ENCODE peak calls at places on chromosomes 7 and 10, in seven cellular contexts. One of them, this sample, is unnamed.

GRCh38 chr7:45085619-45086200 is 3.1 kb downstream of the NACAD start:
- DNase-seq in GM12864: no peak
- DNase-seq in activated CD8-positive, alpha-beta memory T cell treated with anti-CD3 and anti-CD28 coated beads for 24 hours: no peak
- DNase-seq in C1 segment of cervical spinal cord: no peak
- DNase-seq in Daoy: no peak
- DNase-seq in effector memory CD4-positive, alpha-beta T cell: no peak
- DNase-seq in stimulated activated CD8-positive, alpha-beta memory T cell treated with anti-CD3 and anti-CD28 coated beads, Interleukin-12 subunit alpha, Interleukin-12 subunit beta, amount 100 ng/mL, for 4 hours: no peak
- DNase-seq in this sample: no peak

GRCh38 chr7:8112685-8113084 is 144.1 kb downstream of the GLCCI1 start:
- DNase-seq in GM12864: no peak
- DNase-seq in activated CD8-positive, alpha-beta memory T cell treated with anti-CD3 and anti-CD28 coated beads for 24 hours: no peak
- DNase-seq in C1 segment of cervical spinal cord: no peak
- DNase-seq in Daoy: no peak
- DNase-seq in effector memory CD4-positive, alpha-beta T cell: no peak
- DNase-seq in stimulated activated CD8-positive, alpha-beta memory T cell treated with anti-CD3 and anti-CD28 coated beads, Interleukin-12 subunit alpha, Interleukin-12 subunit beta, amount 100 ng/mL, for 4 hours: no peak
- DNase-seq in this sample: no peak

GRCh38 chr7:141585592-141586510 is 34.6 kb downstream of the AGK start:
- DNase-seq in GM12864: peak; percentile 53
- DNase-seq in activated CD8-positive, alpha-beta memory T cell treated with anti-CD3 and anti-CD28 coated beads for 24 hours: no peak
- DNase-seq in C1 segment of cervical spinal cord: no peak
- DNase-seq in Daoy: peak; percentile 84
- DNase-seq in effector memory CD4-positive, alpha-beta T cell: no peak
- DNase-seq in stimulated activated CD8-positive, alpha-beta memory T cell treated with anti-CD3 and anti-CD28 coated beads, Interleukin-12 subunit alpha, Interleukin-12 subunit beta, amount 100 ng/mL, for 4 hours: no peak
- DNase-seq in this sample: peak; percentile 24

GRCh38 chr7:100568936-100569844 is 4.5 kb downstream of the SAP25 start:
- DNase-seq in GM12864: no peak
- DNase-seq in activated CD8-positive, alpha-beta memory T cell treated with anti-CD3 and anti-CD28 coated beads for 24 hours: peak; percentile 80
- DNase-seq in C1 segment of cervical spinal cord: peak; percentile 74
- DNase-seq in Daoy: peak; percentile 86
- DNase-seq in effector memory CD4-positive, alpha-beta T cell: no peak
- DNase-seq in stimulated activated CD8-positive, alpha-beta memory T cell treated with anti-CD3 and anti-CD28 coated beads, Interleukin-12 subunit alpha, Interleukin-12 subunit beta, amount 100 ng/mL, for 4 hours: no peak
- DNase-seq in this sample: peak; percentile 79

GRCh38 chr7:480531-481218 is 39.0 kb downstream of the PDGFA start:
- DNase-seq in GM12864: no peak
- DNase-seq in activated CD8-positive, alpha-beta memory T cell treated with anti-CD3 and anti-CD28 coated beads for 24 hours: no peak
- DNase-seq in C1 segment of cervical spinal cord: no peak
- DNase-seq in Daoy: no peak
- DNase-seq in effector memory CD4-positive, alpha-beta T cell: no peak
- DNase-seq in stimulated activated CD8-positive, alpha-beta memory T cell treated with anti-CD3 and anti-CD28 coated beads, Interleukin-12 subunit alpha, Interleukin-12 subunit beta, amount 100 ng/mL, for 4 hours: no peak
- DNase-seq in this sample: no peak

GRCh38 chr7:28473567-28474266 is 61.4 kb downstream of the CREB5 start:
- DNase-seq in GM12864: no peak
- DNase-seq in activated CD8-positive, alpha-beta memory T cell treated with anti-CD3 and anti-CD28 coated beads for 24 hours: no peak
- DNase-seq in C1 segment of cervical spinal cord: no peak
- DNase-seq in Daoy: no peak
- DNase-seq in effector memory CD4-positive, alpha-beta T cell: no peak
- DNase-seq in stimulated activated CD8-positive, alpha-beta memory T cell treated with anti-CD3 and anti-CD28 coated beads, Interleukin-12 subunit alpha, Interleukin-12 subunit beta, amount 100 ng/mL, for 4 hours: no peak
- DNase-seq in this sample: no peak

GRCh38 chr7:150631084-150631824 is 931 bp downstream of the GIMAP6 start:
- DNase-seq in GM12864: no peak
- DNase-seq in activated CD8-positive, alpha-beta memory T cell treated with anti-CD3 and anti-CD28 coated beads for 24 hours: peak; percentile 78
- DNase-seq in C1 segment of cervical spinal cord: no peak
- DNase-seq in Daoy: no peak
- DNase-seq in effector memory CD4-positive, alpha-beta T cell: no peak
- DNase-seq in stimulated activated CD8-positive, alpha-beta memory T cell treated with anti-CD3 and anti-CD28 coated beads, Interleukin-12 subunit alpha, Interleukin-12 subunit beta, amount 100 ng/mL, for 4 hours: no peak
- DNase-seq in this sample: no peak

GRCh38 chr10:13960603-13961002 is 370.1 kb downstream of the FRMD4A start:
- DNase-seq in GM12864: no peak
- DNase-seq in activated CD8-positive, alpha-beta memory T cell treated with anti-CD3 and anti-CD28 coated beads for 24 hours: no peak
- DNase-seq in C1 segment of cervical spinal cord: no peak
- DNase-seq in Daoy: peak; percentile 32
- DNase-seq in effector memory CD4-positive, alpha-beta T cell: no peak
- DNase-seq in stimulated activated CD8-positive, alpha-beta memory T cell treated with anti-CD3 and anti-CD28 coated beads, Interleukin-12 subunit alpha, Interleukin-12 subunit beta, amount 100 ng/mL, for 4 hours: no peak
- DNase-seq in this sample: no peak

GRCh38 chr10:32059472-32059871 is 3.2 kb upstream of the KIF5B start:
- DNase-seq in GM12864: no peak
- DNase-seq in activated CD8-positive, alpha-beta memory T cell treated with anti-CD3 and anti-CD28 coated beads for 24 hours: no peak
- DNase-seq in C1 segment of cervical spinal cord: no peak
- DNase-seq in Daoy: no peak
- DNase-seq in effector memory CD4-positive, alpha-beta T cell: no peak
- DNase-seq in stimulated activated CD8-positive, alpha-beta memory T cell treated with anti-CD3 and anti-CD28 coated beads, Interleukin-12 subunit alpha, Interleukin-12 subunit beta, amount 100 ng/mL, for 4 hours: no peak
- DNase-seq in this sample: no peak

GRCh38 chr7:105874055-105874454 is 2.3 kb downstream of the ATXN7L1 start:
- DNase-seq in GM12864: no peak
- DNase-seq in activated CD8-positive, alpha-beta memory T cell treated with anti-CD3 and anti-CD28 coated beads for 24 hours: no peak
- DNase-seq in C1 segment of cervical spinal cord: no peak
- DNase-seq in Daoy: no peak
- DNase-seq in effector memory CD4-positive, alpha-beta T cell: no peak
- DNase-seq in stimulated activated CD8-positive, alpha-beta memory T cell treated with anti-CD3 and anti-CD28 coated beads, Interleukin-12 subunit alpha, Interleukin-12 subunit beta, amount 100 ng/mL, for 4 hours: no peak
- DNase-seq in this sample: no peak

GRCh38 chr10:125560947-125561346 is 122.0 kb downstream of the TEX36 start:
- DNase-seq in GM12864: no peak
- DNase-seq in activated CD8-positive, alpha-beta memory T cell treated with anti-CD3 and anti-CD28 coated beads for 24 hours: no peak
- DNase-seq in C1 segment of cervical spinal cord: no peak
- DNase-seq in Daoy: no peak
- DNase-seq in effector memory CD4-positive, alpha-beta T cell: no peak
- DNase-seq in stimulated activated CD8-positive, alpha-beta memory T cell treated with anti-CD3 and anti-CD28 coated beads, Interleukin-12 subunit alpha, Interleukin-12 subunit beta, amount 100 ng/mL, for 4 hours: no peak
- DNase-seq in this sample: no peak

GRCh38 chr7:64876792-64877713 is 26.0 kb upstream of the ZNF273 start:
- DNase-seq in GM12864: peak; percentile 8
- DNase-seq in activated CD8-positive, alpha-beta memory T cell treated with anti-CD3 and anti-CD28 coated beads for 24 hours: peak; percentile 84
- DNase-seq in C1 segment of cervical spinal cord: peak; percentile 36
- DNase-seq in Daoy: no peak
- DNase-seq in effector memory CD4-positive, alpha-beta T cell: peak; percentile 46
- DNase-seq in stimulated activated CD8-positive, alpha-beta memory T cell treated with anti-CD3 and anti-CD28 coated beads, Interleukin-12 subunit alpha, Interleukin-12 subunit beta, amount 100 ng/mL, for 4 hours: peak; percentile 40
- DNase-seq in this sample: peak; percentile 75

GRCh38 chr7:57425969-57426628 is 23.9 kb upstream of the ZNF716 start:
- DNase-seq in GM12864: no peak
- DNase-seq in activated CD8-positive, alpha-beta memory T cell treated with anti-CD3 and anti-CD28 coated beads for 24 hours: no peak
- DNase-seq in C1 segment of cervical spinal cord: no peak
- DNase-seq in Daoy: no peak
- DNase-seq in effector memory CD4-positive, alpha-beta T cell: no peak
- DNase-seq in stimulated activated CD8-positive, alpha-beta memory T cell treated with anti-CD3 and anti-CD28 coated beads, Interleukin-12 subunit alpha, Interleukin-12 subunit beta, amount 100 ng/mL, for 4 hours: no peak
- DNase-seq in this sample: no peak

GRCh38 chr10:122152544-122152943 is 118.6 kb upstream of the BTBD16 start:
- DNase-seq in GM12864: no peak
- DNase-seq in activated CD8-positive, alpha-beta memory T cell treated with anti-CD3 and anti-CD28 coated beads for 24 hours: no peak
- DNase-seq in C1 segment of cervical spinal cord: peak; percentile 93
- DNase-seq in Daoy: peak; percentile 60
- DNase-seq in effector memory CD4-positive, alpha-beta T cell: no peak
- DNase-seq in stimulated activated CD8-positive, alpha-beta memory T cell treated with anti-CD3 and anti-CD28 coated beads, Interleukin-12 subunit alpha, Interleukin-12 subunit beta, amount 100 ng/mL, for 4 hours: no peak
- DNase-seq in this sample: no peak

GRCh38 chr10:6187278-6187677 is 15.5 kb upstream of the PFKFB3 start:
- DNase-seq in GM12864: no peak
- DNase-seq in activated CD8-positive, alpha-beta memory T cell treated with anti-CD3 and anti-CD28 coated beads for 24 hours: no peak
- DNase-seq in C1 segment of cervical spinal cord: no peak
- DNase-seq in Daoy: no peak
- DNase-seq in effector memory CD4-positive, alpha-beta T cell: no peak
- DNase-seq in stimulated activated CD8-positive, alpha-beta memory T cell treated with anti-CD3 and anti-CD28 coated beads, Interleukin-12 subunit alpha, Interleukin-12 subunit beta, amount 100 ng/mL, for 4 hours: no peak
- DNase-seq in this sample: no peak

GRCh38 chr10:86642499-86642898 is 11.8 kb upstream of the OPN4 start:
- DNase-seq in GM12864: no peak
- DNase-seq in activated CD8-positive, alpha-beta memory T cell treated with anti-CD3 and anti-CD28 coated beads for 24 hours: peak; percentile 46
- DNase-seq in C1 segment of cervical spinal cord: no peak
- DNase-seq in Daoy: peak; percentile 36
- DNase-seq in effector memory CD4-positive, alpha-beta T cell: no peak
- DNase-seq in stimulated activated CD8-positive, alpha-beta memory T cell treated with anti-CD3 and anti-CD28 coated beads, Interleukin-12 subunit alpha, Interleukin-12 subunit beta, amount 100 ng/mL, for 4 hours: no peak
- DNase-seq in this sample: no peak

GRCh38 chr10:987635-987905 is 664 bp upstream of the GTPBP4 start:
- DNase-seq in GM12864: no peak
- DNase-seq in activated CD8-positive, alpha-beta memory T cell treated with anti-CD3 and anti-CD28 coated beads for 24 hours: no peak
- DNase-seq in C1 segment of cervical spinal cord: no peak
- DNase-seq in Daoy: peak; percentile 21
- DNase-seq in effector memory CD4-positive, alpha-beta T cell: no peak
- DNase-seq in stimulated activated CD8-positive, alpha-beta memory T cell treated with anti-CD3 and anti-CD28 coated beads, Interleukin-12 subunit alpha, Interleukin-12 subunit beta, amount 100 ng/mL, for 4 hours: no peak
- DNase-seq in this sample: no peak

GRCh38 chr7:12943781-12944180 is 256.3 kb downstream of the ARL4A start:
- DNase-seq in GM12864: no peak
- DNase-seq in activated CD8-positive, alpha-beta memory T cell treated with anti-CD3 and anti-CD28 coated beads for 24 hours: no peak
- DNase-seq in C1 segment of cervical spinal cord: no peak
- DNase-seq in Daoy: no peak
- DNase-seq in effector memory CD4-positive, alpha-beta T cell: no peak
- DNase-seq in stimulated activated CD8-positive, alpha-beta memory T cell treated with anti-CD3 and anti-CD28 coated beads, Interleukin-12 subunit alpha, Interleukin-12 subunit beta, amount 100 ng/mL, for 4 hours: no peak
- DNase-seq in this sample: no peak

GRCh38 chr7:36084485-36085091 is 68.5 kb upstream of the EEPD1 start:
- DNase-seq in GM12864: no peak
- DNase-seq in activated CD8-positive, alpha-beta memory T cell treated with anti-CD3 and anti-CD28 coated beads for 24 hours: no peak
- DNase-seq in C1 segment of cervical spinal cord: no peak
- DNase-seq in Daoy: peak; percentile 82
- DNase-seq in effector memory CD4-positive, alpha-beta T cell: no peak
- DNase-seq in stimulated activated CD8-positive, alpha-beta memory T cell treated with anti-CD3 and anti-CD28 coated beads, Interleukin-12 subunit alpha, Interleukin-12 subunit beta, amount 100 ng/mL, for 4 hours: no peak
- DNase-seq in this sample: no peak

GRCh38 chr10:67869996-67870395 is 14.5 kb upstream of the SIRT1 start:
- DNase-seq in GM12864: no peak
- DNase-seq in activated CD8-positive, alpha-beta memory T cell treated with anti-CD3 and anti-CD28 coated beads for 24 hours: no peak
- DNase-seq in C1 segment of cervical spinal cord: no peak
- DNase-seq in Daoy: no peak
- DNase-seq in effector memory CD4-positive, alpha-beta T cell: no peak
- DNase-seq in stimulated activated CD8-positive, alpha-beta memory T cell treated with anti-CD3 and anti-CD28 coated beads, Interleukin-12 subunit alpha, Interleukin-12 subunit beta, amount 100 ng/mL, for 4 hours: no peak
- DNase-seq in this sample: no peak

GRCh38 chr10:30583778-30584415 is 45.7 kb downstream of the LYZL2 start:
- DNase-seq in GM12864: peak; percentile 36
- DNase-seq in activated CD8-positive, alpha-beta memory T cell treated with anti-CD3 and anti-CD28 coated beads for 24 hours: no peak
- DNase-seq in C1 segment of cervical spinal cord: no peak
- DNase-seq in Daoy: peak; percentile 76
- DNase-seq in effector memory CD4-positive, alpha-beta T cell: no peak
- DNase-seq in stimulated activated CD8-positive, alpha-beta memory T cell treated with anti-CD3 and anti-CD28 coated beads, Interleukin-12 subunit alpha, Interleukin-12 subunit beta, amount 100 ng/mL, for 4 hours: no peak
- DNase-seq in this sample: no peak

GRCh38 chr7:138727336-138728099 is 26.4 kb upstream of the SVOPL start:
- DNase-seq in GM12864: no peak
- DNase-seq in activated CD8-positive, alpha-beta memory T cell treated with anti-CD3 and anti-CD28 coated beads for 24 hours: no peak
- DNase-seq in C1 segment of cervical spinal cord: no peak
- DNase-seq in Daoy: no peak
- DNase-seq in effector memory CD4-positive, alpha-beta T cell: no peak
- DNase-seq in stimulated activated CD8-positive, alpha-beta memory T cell treated with anti-CD3 and anti-CD28 coated beads, Interleukin-12 subunit alpha, Interleukin-12 subunit beta, amount 100 ng/mL, for 4 hours: no peak
- DNase-seq in this sample: no peak

GRCh38 chr10:127145173-127145572 is 51.2 kb downstream of the INSYN2A start:
- DNase-seq in GM12864: no peak
- DNase-seq in activated CD8-positive, alpha-beta memory T cell treated with anti-CD3 and anti-CD28 coated beads for 24 hours: no peak
- DNase-seq in C1 segment of cervical spinal cord: no peak
- DNase-seq in Daoy: peak; percentile 46
- DNase-seq in effector memory CD4-positive, alpha-beta T cell: no peak
- DNase-seq in stimulated activated CD8-positive, alpha-beta memory T cell treated with anti-CD3 and anti-CD28 coated beads, Interleukin-12 subunit alpha, Interleukin-12 subunit beta, amount 100 ng/mL, for 4 hours: no peak
- DNase-seq in this sample: no peak

GRCh38 chr7:27875832-27876231 is 135.9 kb downstream of the TAX1BP1 start:
- DNase-seq in GM12864: no peak
- DNase-seq in activated CD8-positive, alpha-beta memory T cell treated with anti-CD3 and anti-CD28 coated beads for 24 hours: no peak
- DNase-seq in C1 segment of cervical spinal cord: no peak
- DNase-seq in Daoy: no peak
- DNase-seq in effector memory CD4-positive, alpha-beta T cell: no peak
- DNase-seq in stimulated activated CD8-positive, alpha-beta memory T cell treated with anti-CD3 and anti-CD28 coated beads, Interleukin-12 subunit alpha, Interleukin-12 subunit beta, amount 100 ng/mL, for 4 hours: no peak
- DNase-seq in this sample: no peak

GRCh38 chr10:72539137-72539536 is 86.7 kb downstream of the MICU1 start:
- DNase-seq in GM12864: no peak
- DNase-seq in activated CD8-positive, alpha-beta memory T cell treated with anti-CD3 and anti-CD28 coated beads for 24 hours: no peak
- DNase-seq in C1 segment of cervical spinal cord: no peak
- DNase-seq in Daoy: no peak
- DNase-seq in effector memory CD4-positive, alpha-beta T cell: no peak
- DNase-seq in stimulated activated CD8-positive, alpha-beta memory T cell treated with anti-CD3 and anti-CD28 coated beads, Interleukin-12 subunit alpha, Interleukin-12 subunit beta, amount 100 ng/mL, for 4 hours: no peak
- DNase-seq in this sample: no peak

GRCh38 chr7:79593819-79594218 is 140.4 kb upstream of the MAGI2 start:
- DNase-seq in GM12864: no peak
- DNase-seq in activated CD8-positive, alpha-beta memory T cell treated with anti-CD3 and anti-CD28 coated beads for 24 hours: no peak
- DNase-seq in C1 segment of cervical spinal cord: no peak
- DNase-seq in Daoy: no peak
- DNase-seq in effector memory CD4-positive, alpha-beta T cell: no peak
- DNase-seq in stimulated activated CD8-positive, alpha-beta memory T cell treated with anti-CD3 and anti-CD28 coated beads, Interleukin-12 subunit alpha, Interleukin-12 subunit beta, amount 100 ng/mL, for 4 hours: no peak
- DNase-seq in this sample: no peak